ENCODE peak calls at places on chromosomes 7 and 10, in four cellular contexts. S is stomach, F is transverse colon, C is upper lobe of left lung. I is an unnamed sample.
A peak's percentile ranks its signal among the peaks of the same experiment; 100 is the strongest.

GRCh38 chr10:317219-317868 is 182.1 kb downstream of the ZMYND11 start:
- DNase-seq in S (no peak), F (peak; percentile 17), C (no peak), I (peak; percentile 35)

GRCh38 chr10:24432478-24433416 is 223.8 kb downstream of the KIAA1217 start:
- DNase-seq in S (no peak), F (no peak), C (peak; percentile 52), I (no peak)

GRCh38 chr10:113517165-113517892 is 35.5 kb upstream of the HABP2 start:
- DNase-seq in S (no peak), F (no peak), C (peak; percentile 14), I (no peak)

GRCh38 chr10:132282667-132283603 is 24.8 kb downstream of the STK32C start:
- DNase-seq in S (no peak), F (no peak), C (no peak), I (no peak)

GRCh38 chr10:111104811-111105210 is 28.0 kb downstream of the ADRA2A start:
- DNase-seq in S (no peak), F (no peak), C (no peak), I (no peak)

GRCh38 chr10:55174419-55174818 is 373.4 kb upstream of the PCDH15 start:
- DNase-seq in S (no peak), F (no peak), C (no peak), I (no peak)

GRCh38 chr7:85749715-85750453 is 563.0 kb upstream of the SEMA3D start:
- DNase-seq in S (no peak), F (no peak), C (no peak), I (no peak)

GRCh38 chr7:105448181-105448580 is 59.5 kb upstream of the SRPK2 start:
- DNase-seq in S (no peak), F (no peak), C (no peak), I (no peak)

GRCh38 chr7:11935905-11936304 is 103.9 kb upstream of the THSD7A start:
- DNase-seq in S (no peak), F (no peak), C (no peak), I (no peak)

GRCh38 chr7:30162133-30162532 is 27.3 kb downstream of the MTURN start:
- DNase-seq in S (no peak), F (no peak), C (no peak), I (no peak)

GRCh38 chr7:159023746-159024145 is 120.9 kb downstream of the VIPR2 start:
- DNase-seq in S (no peak), F (peak; percentile 1), C (peak; percentile 6), I (no peak)

DNA sequence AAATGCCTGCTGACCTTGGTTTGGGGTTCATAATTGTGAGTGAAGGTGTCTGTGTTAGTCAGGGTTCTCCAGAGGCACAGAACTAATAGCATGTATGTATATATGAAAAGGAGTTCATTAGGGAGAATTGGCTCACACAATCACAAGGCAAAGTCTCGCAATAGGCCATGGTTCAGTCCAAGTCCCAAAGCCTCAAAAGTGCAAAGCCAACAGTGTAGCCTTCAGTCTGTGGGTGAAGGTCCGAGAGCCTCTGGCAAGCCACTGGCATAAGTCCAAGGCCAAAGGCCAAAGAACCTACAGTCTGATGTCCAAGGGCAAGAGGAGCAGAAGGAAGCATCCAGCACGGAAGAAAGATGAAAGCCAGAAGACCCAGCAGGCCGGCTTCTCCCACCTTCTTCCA is 257.6 kb upstream of the SHH start:
- DNase-seq in S (no peak), F (no peak), C (no peak), I (no peak)
- H3K4me3 ChIP-seq in S (no peak overlapping the region), F (no peak overlapping the region), C (no peak overlapping the region), I (no peak overlapping the region)

GRCh38 chr7:127066974-127067373 is 185.8 kb downstream of the GRM8 start:
- DNase-seq in S (no peak), F (peak; percentile 11), C (no peak), I (no peak)
- TF ChIP-seq CTCF in S (no peak), F (no peak), C (no peak), I (no peak)

GRCh38 chr7:2084781-2085505 is 147.8 kb downstream of the MAD1L1 start:
- DNase-seq in S (no peak), F (no peak), C (no peak), I (no peak)

GRCh38 chr7:2083362-2083761 is 149.4 kb downstream of the MAD1L1 start:
- DNase-seq in S (no peak), F (no peak), C (no peak), I (no peak)

GRCh38 chr7:2082357-2083038 is 150.2 kb downstream of the MAD1L1 start:
- DNase-seq in S (no peak), F (no peak), C (no peak), I (no peak)

GRCh38 chr7:2085804-2086203 is 146.9 kb downstream of the MAD1L1 start:
- DNase-seq in S (no peak), F (no peak), C (no peak), I (no peak)

GRCh38 chr7:2084331-2084730 is 148.4 kb downstream of the MAD1L1 start:
- DNase-seq in S (no peak), F (no peak), C (no peak), I (no peak)
- H3K4me3 ChIP-seq in S (no peak overlapping the region), F (no peak overlapping the region), C (no peak overlapping the region), I (no peak overlapping the region)

GRCh38 chr10:58258977-58259692 is 8.6 kb downstream of the IPMK start:
- DNase-seq in S (no peak), F (no peak), C (no peak), I (no peak)
- TF ChIP-seq CTCF in S (no peak), F (peak; percentile 7), C (no peak), I (no peak)

GRCh38 chr10:80136134-80136571 is 3.6 kb downstream of the PLAC9 start:
- DNase-seq in S (peak; percentile 43), F (no peak), C (peak; percentile 56), I (peak; percentile 53)

GRCh38 chr10:80137031-80137712 is 4.6 kb downstream of the PLAC9 start:
- DNase-seq in S (no peak), F (no peak), C (no peak), I (no peak)

GRCh38 chr10:80132299-80133139 is at the start of gene PLAC9:
- DNase-seq in S (no peak), F (no peak), C (no peak), I (no peak)

GRCh38 chr10:80131499-80131901 is 1.0 kb upstream of the PLAC9 start:
- DNase-seq in S (no peak), F (no peak), C (no peak), I (no peak)

DNA sequence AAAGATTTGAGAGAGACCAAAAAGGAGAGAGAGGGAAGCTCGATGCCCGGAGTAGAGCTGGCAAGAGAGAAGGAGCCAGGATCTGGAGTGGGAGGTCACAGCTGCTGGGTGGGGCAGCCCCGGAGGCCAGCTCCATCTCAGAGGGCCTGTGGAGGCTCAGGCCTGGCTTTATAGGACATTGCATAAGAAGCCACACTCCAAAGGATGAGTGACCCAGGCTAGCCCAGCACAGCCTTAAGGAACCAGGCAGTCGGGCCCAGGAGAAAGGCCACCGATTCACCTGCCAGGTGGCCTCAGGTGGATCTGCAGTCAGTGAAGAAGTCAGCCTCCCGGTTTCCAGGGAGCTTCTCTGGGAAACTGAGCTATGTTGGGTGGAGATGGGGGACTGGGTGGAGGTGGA is 691 bp downstream of the PLAC9 start:
- DNase-seq in S (no peak), F (no peak), C (no peak), I (no peak)
- H3K4me3 ChIP-seq in S (peak overlapping the region; percentile 50), F (peak overlapping the region; percentile 23), C (peak overlapping the region; percentile 34), I (no peak overlapping the region)

GRCh38 chr10:86438091-86438749 is 71.6 kb upstream of the GRID1 start:
- DNase-seq in S (no peak), F (no peak), C (no peak), I (no peak)

GRCh38 chr10:86437447-86437846 is 70.9 kb upstream of the GRID1 start:
- DNase-seq in S (no peak), F (no peak), C (no peak), I (no peak)

GRCh38 chr10:86436963-86437362 is 70.4 kb upstream of the GRID1 start:
- DNase-seq in S (no peak), F (no peak), C (no peak), I (no peak)

GRCh38 chr10:86440874-86441838 is 74.6 kb upstream of the GRID1 start:
- DNase-seq in S (no peak), F (no peak), C (no peak), I (no peak)

GRCh38 chr10:86439544-86439943 is 72.9 kb upstream of the GRID1 start:
- DNase-seq in S (peak; percentile 59), F (peak; percentile 58), C (peak; percentile 83), I (peak; percentile 45)
- TF ChIP-seq CTCF in S (no peak), F (no peak), C (peak; percentile 28), I (no peak)

GRCh38 chr7:112202819-112203218 is 3.4 kb downstream of the DOCK4 start:
- DNase-seq in S (peak; percentile 56), F (peak; percentile 23), C (peak; percentile 57), I (peak; percentile 23)

GRCh38 chr7:112206238-112207105 is at the start of the genes DOCK4 and ZNF277:
- DNase-seq in S (peak; percentile 99), F (peak; percentile 99), C (peak; percentile 98), I (peak; percentile 100)

GRCh38 chr7:112204776-112205347 is 1.3 kb downstream of the DOCK4 start:
- DNase-seq in S (no peak), F (no peak), C (no peak), I (peak; percentile 40)

GRCh38 chr7:112205348-112206237 is 606 bp downstream of the DOCK4 start:
- DNase-seq in S (peak; percentile 50), F (peak; percentile 65), C (peak; percentile 66), I (peak; percentile 60)

GRCh38 chr7:112204072-112204775 is 2.0 kb downstream of the DOCK4 start:
- DNase-seq in S (no peak), F (no peak), C (no peak), I (peak; percentile 22)
- H3K4me3 ChIP-seq in S (peak overlapping the region; percentile 87), F (peak overlapping the region; percentile 64), C (peak overlapping the region; percentile 94), I (peak overlapping the region; percentile 91)

DNA sequence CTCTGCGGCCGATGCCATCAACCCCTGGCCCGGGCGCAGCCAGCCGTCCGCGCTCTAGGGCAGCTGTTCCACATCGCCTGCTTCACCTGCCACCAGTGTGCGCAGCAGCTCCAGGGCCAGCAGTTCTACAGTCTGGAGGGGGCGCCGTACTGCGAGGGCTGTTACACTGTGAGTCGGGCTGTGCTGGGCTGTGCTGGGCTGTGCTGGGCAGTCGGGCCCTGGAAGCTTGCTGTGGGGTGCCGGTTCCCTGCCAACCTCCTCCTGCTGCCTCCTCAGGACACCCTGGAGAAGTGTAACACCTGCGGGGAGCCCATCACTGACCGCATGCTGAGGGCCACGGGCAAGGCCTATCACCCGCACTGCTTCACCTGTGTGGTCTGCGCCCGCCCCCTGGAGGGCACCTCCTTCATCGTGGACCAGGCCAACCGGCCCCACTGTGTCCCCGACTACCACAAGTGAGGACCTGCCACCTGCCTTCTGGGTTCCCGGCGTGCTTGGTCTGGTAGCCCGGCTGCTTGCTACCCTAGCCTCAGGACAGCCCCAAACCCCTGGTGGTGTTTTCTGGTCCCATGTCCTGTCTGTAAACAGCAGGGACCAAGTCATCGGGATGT is 7.5 kb downstream of the ZYX start:
- DNase-seq in S (no peak), F (no peak), C (no peak), I (no peak)
- TF ChIP-seq CTCF in S (no peak), F (no peak), C (no peak), I (no peak)

DNA sequence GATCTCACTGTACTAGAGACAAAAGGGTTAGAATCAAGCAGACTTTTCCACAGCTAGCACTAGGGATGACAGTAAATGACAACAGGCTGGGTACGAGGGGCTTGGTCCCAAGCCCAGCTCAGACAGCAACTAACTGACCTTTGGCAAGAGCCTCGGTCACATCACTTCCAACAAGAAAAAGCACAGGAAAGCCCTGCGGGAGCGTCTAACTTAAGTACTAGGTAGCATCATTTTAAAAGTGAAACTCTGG is 22.8 kb downstream of the CALML3 start:
- DNase-seq in S (no peak), F (no peak), C (no peak), I (no peak)
- H3K4me3 ChIP-seq in S (no peak overlapping the region), F (peak overlapping the region; percentile 6), C (peak overlapping the region; percentile 12), I (no peak overlapping the region)

GRCh38 chr7:103074519-103075336 is at the start of the genes ARMC10 and FBXL13:
- DNase-seq in S (peak; percentile 89), F (peak; percentile 92), C (peak; percentile 91), I (peak; percentile 91)
- TF ChIP-seq CTCF in S (no peak), F (peak; percentile 28), C (peak; percentile 78), I (no peak)

I was measured in colonic mucosa.